ENCODE peak calls at places on chromosomes 11 and 22, in ten cellular contexts. I, U, D, W, F, S, C, Y, P and E are unnamed samples.

GRCh38 chr22:26169312-26170111 is at the start of gene SEZ6L:
- DNase-seq in I (no peak), U (no peak), D (peak), W (peak), F (no peak), S (no peak), C (no peak), Y (peak), P (no peak), E (peak)

GRCh38 chr22:40922484-40923303 is 28.5 kb upstream of the RBX1 start:
- DNase-seq in I (peak), U (no peak), D (no peak), W (no peak), F (no peak), S (peak), C (no peak), Y (no peak), P (no peak), E (peak)

GRCh38 chr22:20247010-20247505 is 21.1 kb downstream of the RTN4R start:
- DNase-seq in I (no peak), U (no peak), D (no peak), W (no peak), F (no peak), S (peak), C (no peak), Y (peak), P (no peak), E (peak)

GRCh38 chr11:125370561-125371389 is 125.3 kb downstream of the FEZ1 start:
- DNase-seq in I (no peak), U (no peak), D (peak), W (no peak), F (no peak), S (no peak), C (no peak), Y (no peak), P (no peak), E (no peak)

GRCh38 chr11:45412033-45412432 is 125.9 kb upstream of the SYT13 start:
- DNase-seq in I (no peak), U (no peak), D (no peak), W (no peak), F (no peak), S (no peak), C (no peak), Y (no peak), P (no peak), E (no peak)

GRCh38 chr22:22164541-22165272 is 79.9 kb upstream of the VPREB1 start:
- DNase-seq in I (no peak), U (no peak), D (no peak), W (no peak), F (no peak), S (no peak), C (no peak), Y (no peak), P (no peak), E (no peak)

GRCh38 chr11:11841605-11842425 is at the start of gene USP47:
- DNase-seq in I (peak), U (peak), D (peak), W (peak), F (peak), S (peak), C (peak), Y (peak), P (peak), E (peak)

GRCh38 chr11:95088946-95089619 is 563 bp upstream of the ENDOD1 start:
- DNase-seq in I (no peak), U (no peak), D (no peak), W (no peak), F (peak), S (no peak), C (no peak), Y (no peak), P (peak), E (no peak)

GRCh38 chr11:107792049-107792443 is 66.5 kb downstream of the SLC35F2 start:
- DNase-seq in I (no peak), U (no peak), D (no peak), W (no peak), F (no peak), S (no peak), C (no peak), Y (no peak), P (no peak), E (no peak)

GRCh38 chr11:8090756-8091155 is 9.7 kb downstream of the TUB start:
- DNase-seq in I (peak), U (peak), D (peak), W (peak), F (no peak), S (peak), C (peak), Y (peak), P (no peak), E (no peak)

GRCh38 chr11:9977554-9977953 is 313.7 kb downstream of the SWAP70 start:
- DNase-seq in I (no peak), U (no peak), D (no peak), W (no peak), F (no peak), S (no peak), C (no peak), Y (no peak), P (no peak), E (no peak)

GRCh38 chr11:44623321-44623715 is 57.9 kb downstream of the CD82 start:
- DNase-seq in I (no peak), U (peak), D (peak), W (peak), F (peak), S (no peak), C (peak), Y (peak), P (peak), E (no peak)

GRCh38 chr11:111631666-111632039 is 29.4 kb downstream of the SIK2 start:
- DNase-seq in I (no peak), U (no peak), D (no peak), W (no peak), F (no peak), S (no peak), C (no peak), Y (no peak), P (no peak), E (no peak)

GRCh38 chr11:33761471-33761870 is 12.8 kb downstream of the FBXO3 start:
- DNase-seq in I (no peak), U (no peak), D (no peak), W (no peak), F (no peak), S (no peak), C (no peak), Y (no peak), P (no peak), E (no peak)

GRCh38 chr11:131845255-131845654 is 474.8 kb downstream of the NTM start:
- DNase-seq in I (no peak), U (no peak), D (no peak), W (no peak), F (no peak), S (no peak), C (no peak), Y (no peak), P (no peak), E (no peak)

GRCh38 chr22:48432721-48433518 is 1394.8 kb downstream of the BRD1 start:
- DNase-seq in I (no peak), U (no peak), D (peak), W (no peak), F (peak), S (no peak), C (no peak), Y (no peak), P (no peak), E (no peak)

GRCh38 chr22:31496735-31497146 is 405 bp downstream of the SFI1 start:
- DNase-seq in I (no peak), U (peak), D (peak), W (peak), F (peak), S (peak), C (no peak), Y (no peak), P (no peak), E (no peak)

GRCh38 chr22:41681616-41682015 is 7.1 kb downstream of the SNU13 start:
- DNase-seq in I (no peak), U (no peak), D (peak), W (peak), F (no peak), S (no peak), C (no peak), Y (no peak), P (no peak), E (no peak)

GRCh38 chr11:75582935-75583709 is 21.1 kb downstream of the SERPINH1 start:
- DNase-seq in I (no peak), U (peak), D (peak), W (peak), F (peak), S (peak), C (peak), Y (peak), P (peak), E (peak)
- TF ChIP-seq POLR2A in I (no peak), U (peak), D (no peak), W (peak), F (peak), S (peak), C (peak), Y (peak), P (no peak), E (peak)

DNA sequence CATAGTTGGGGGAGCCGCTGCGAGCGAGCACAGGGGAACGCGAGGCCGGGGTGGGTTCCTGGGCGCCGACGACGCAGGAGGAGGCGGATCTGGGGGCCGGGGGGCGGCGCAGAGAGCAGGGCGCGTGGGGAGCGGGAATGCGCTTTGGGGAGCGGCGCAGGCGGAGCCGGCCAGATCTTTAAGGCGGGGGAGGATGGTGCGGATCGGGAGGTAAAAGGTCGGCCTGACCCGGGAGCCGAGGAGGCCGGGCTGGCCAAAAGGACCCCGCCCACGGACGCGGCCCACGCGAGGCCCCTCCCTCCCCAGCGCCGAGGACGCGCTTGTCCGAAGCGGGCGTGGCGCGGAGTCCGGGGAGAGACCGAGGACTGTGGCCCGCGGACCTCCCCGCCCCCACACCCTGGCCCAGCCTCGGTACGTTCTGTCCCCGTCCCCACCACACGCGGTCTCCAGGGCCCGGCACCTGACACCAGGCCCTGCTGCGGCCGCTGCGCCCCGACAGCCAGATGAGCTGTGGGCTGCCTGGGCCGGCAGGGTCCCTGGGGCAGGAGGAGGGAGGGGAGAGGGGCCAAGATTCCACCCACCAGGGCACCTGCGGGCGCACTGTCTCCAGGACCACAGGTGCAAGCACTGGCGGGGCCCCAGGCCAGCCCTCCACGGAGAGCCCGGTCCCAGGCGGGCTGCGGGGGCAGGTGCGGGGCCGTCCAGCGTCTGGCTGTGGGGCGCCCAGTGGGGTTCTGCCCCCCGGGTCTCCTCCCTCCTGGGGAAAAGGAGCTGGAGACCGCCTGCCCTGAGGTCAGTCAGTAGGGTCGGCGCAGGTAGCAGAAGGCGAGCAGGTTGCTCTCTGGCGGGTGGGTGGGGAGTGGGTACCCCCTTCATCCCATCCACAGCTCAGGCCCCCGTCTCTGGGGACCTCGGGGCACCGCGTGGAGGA is 10.9 kb downstream of the PIM3 start:
- DNase-seq in I (no peak), U (peak), D (peak), W (peak), F (peak), S (peak), C (peak), Y (peak), P (peak), E (no peak)
- TF ChIP-seq POLR2A in I (peak), U (peak), D (no peak), W (no peak), F (peak), S (peak), C (no peak), Y (no peak), P (no peak), E (no peak)

DNA sequence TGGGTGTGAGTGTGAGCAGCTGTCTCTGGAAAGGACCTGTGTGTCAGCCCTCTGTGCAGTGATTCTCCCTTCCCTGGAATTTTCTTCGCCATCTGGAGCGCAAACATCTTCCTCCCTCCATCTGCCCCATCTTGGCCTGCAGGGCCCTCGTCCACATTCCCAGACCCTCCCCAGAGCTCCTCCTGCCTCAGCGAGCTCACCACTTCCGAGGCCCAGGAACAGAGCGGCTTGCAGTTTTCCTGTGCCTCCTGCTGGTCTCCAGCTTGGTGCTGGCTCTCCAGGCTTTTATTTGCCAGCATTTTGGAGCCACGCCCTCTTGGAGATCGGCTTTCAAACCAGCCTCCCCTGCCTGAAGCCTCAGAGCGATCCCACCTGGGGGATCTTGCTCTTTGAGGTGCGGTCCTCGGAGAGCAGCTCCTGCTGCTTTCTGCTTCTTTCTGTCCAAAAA is at the start of gene GPHA2:
- DNase-seq in I (no peak), U (no peak), D (no peak), W (no peak), F (no peak), S (no peak), C (no peak), Y (peak), P (peak), E (no peak)
- TF ChIP-seq POLR2A in I (no peak), U (no peak), D (no peak), W (no peak), F (no peak), S (no peak), C (no peak), Y (no peak), P (no peak), E (no peak)

DNA sequence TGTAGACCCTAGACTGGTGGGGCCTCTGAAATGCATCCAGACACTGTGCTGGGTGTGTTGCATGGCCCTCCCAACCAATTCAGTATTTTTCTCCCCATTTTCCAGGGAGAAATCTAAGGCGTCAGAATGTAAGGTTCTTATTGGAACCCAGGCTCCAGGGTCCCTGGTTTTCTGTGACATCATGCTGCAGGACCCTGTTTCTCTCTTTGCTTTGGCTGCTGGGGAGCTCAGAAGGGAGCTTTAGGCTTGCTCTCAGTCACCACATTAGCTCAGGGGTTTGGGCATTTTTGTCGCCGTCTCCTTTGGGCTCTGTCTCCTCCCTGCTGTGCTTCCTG is 2.9 kb downstream of the MYEOV start:
- DNase-seq in I (no peak), U (peak), D (no peak), W (no peak), F (no peak), S (no peak), C (peak), Y (no peak), P (peak), E (no peak)
- TF ChIP-seq POLR2A in I (peak), U (no peak), D (no peak), W (no peak), F (no peak), S (peak), C (no peak), Y (no peak), P (no peak), E (no peak)